ENCODE peak calls at places on chromosomes 2 and 18, in four cellular contexts. P is right atrium auricular region, L is cardiac fibroblast, O is adrenal gland. C is an unnamed sample.

GRCh38 chr18:68083131-68083530 is 566.6 kb upstream of the DSEL start:
- DNase-seq in P (no peak), L (peak), O (no peak), C (no peak)

GRCh38 chr2:145960479-145961163 is 1440.7 kb upstream of the ZEB2 start:
- DNase-seq in P (no peak), L (no peak), O (no peak), C (no peak)

GRCh38 chr2:234448506-234449169 is 48.2 kb downstream of the ARL4C start:
- DNase-seq in P (no peak), L (no peak), O (no peak), C (no peak)

GRCh38 chr2:12304494-12305228 is 412.1 kb upstream of the TRIB2 start:
- DNase-seq in P (no peak), L (peak), O (no peak), C (no peak)

GRCh38 chr2:221100467-221101089 is 471.5 kb downstream of the EPHA4 start:
- DNase-seq in P (no peak), L (no peak), O (no peak), C (no peak)

GRCh38 chr2:30349691-30350090 is 97.4 kb upstream of the LCLAT1 start:
- DNase-seq in P (no peak), L (no peak), O (no peak), C (no peak)

GRCh38 chr18:29418136-29418535 is 1241.2 kb upstream of the CDH2 start:
- DNase-seq in P (no peak), L (peak), O (no peak), C (no peak)

GRCh38 chr2:231172020-231172419 is 26.4 kb upstream of the ARMC9 start:
- DNase-seq in P (no peak), L (no peak), O (peak), C (no peak)

GRCh38 chr2:12074126-12074883 is 327.9 kb downstream of the LPIN1 start:
- DNase-seq in P (no peak), L (no peak), O (no peak), C (no peak)

GRCh38 chr2:189018636-189019035 is 44.5 kb downstream of the COL3A1 start:
- DNase-seq in P (no peak), L (peak), O (no peak), C (no peak)

GRCh38 chr18:50902797-50903196 is 23.9 kb downstream of the ME2 start:
- DNase-seq in P (no peak), L (no peak), O (no peak), C (no peak)

GRCh38 chr2:120466704-120467054 is 120.7 kb downstream of the INHBB start:
- DNase-seq in P (no peak), L (no peak), O (no peak), C (no peak)

GRCh38 chr2:144041612-144042011 is 478.3 kb downstream of the ZEB2 start:
- DNase-seq in P (no peak), L (no peak), O (no peak), C (no peak)

GRCh38 chr2:174224125-174224524 is 24.2 kb downstream of the OLA1 start:
- DNase-seq in P (no peak), L (no peak), O (no peak), C (no peak)

GRCh38 chr2:10454505-10454904 is 6.4 kb upstream of the ODC1 start:
- DNase-seq in P (no peak), L (no peak), O (no peak), C (no peak)

GRCh38 chr2:12619975-12620374 is 96.8 kb upstream of the TRIB2 start:
- DNase-seq in P (no peak), L (peak), O (peak), C (no peak)

GRCh38 chr2:218002792-218003191 is at the start of gene TNS1:
- DNase-seq in P (peak), L (peak), O (peak), C (no peak)

GRCh38 chr2:127655209-127656073 is 9.5 kb downstream of the GPR17 start:
- DNase-seq in P (no peak), L (no peak), O (no peak), C (no peak)

GRCh38 chr2:203177361-203177760 is 61.5 kb upstream of the CYP20A1 start:
- DNase-seq in P (no peak), L (peak), O (no peak), C (no peak)

GRCh38 chr2:38602136-38602731 is 494 bp downstream of the HNRNPLL start:
- DNase-seq in P (peak), L (no peak), O (peak), C (peak)

GRCh38 chr2:74002515-74003391 is 18.0 kb downstream of the TET3 start:
- DNase-seq in P (peak), L (peak), O (peak), C (peak)

GRCh38 chr2:68287580-68288441 is 31.9 kb downstream of the CNRIP1 start:
- DNase-seq in P (no peak), L (peak), O (peak), C (no peak)

GRCh38 chr2:216229488-216229887 is 120.3 kb downstream of the XRCC5 start:
- DNase-seq in P (no peak), L (no peak), O (no peak), C (no peak)

GRCh38 chr2:144905956-144906355 is 386.0 kb upstream of the ZEB2 start:
- DNase-seq in P (no peak), L (no peak), O (no peak), C (no peak)

GRCh38 chr2:142880275-142880674 is 2.8 kb downstream of the KYNU start:
- DNase-seq in P (no peak), L (peak), O (no peak), C (no peak)

GRCh38 chr2:11056614-11057013 is 98.7 kb upstream of the SLC66A3 start:
- DNase-seq in P (no peak), L (peak), O (no peak), C (peak)

GRCh38 chr2:39227628-39228412 is 15.9 kb downstream of the CDKL4 start:
- DNase-seq in P (no peak), L (peak), O (peak), C (peak)

GRCh38 chr2:9637330-9637729 is 6.5 kb upstream of the YWHAQ start:
- DNase-seq in P (no peak), L (peak), O (no peak), C (no peak)

GRCh38 chr2:26572589-26572988 is 68.6 kb downstream of the CIB4 start:
- DNase-seq in P (no peak), L (no peak), O (no peak), C (no peak)

GRCh38 chr2:60299179-60299578 is 254.3 kb downstream of the BCL11A start:
- DNase-seq in P (no peak), L (no peak), O (no peak), C (no peak)
- H3K4me3 ChIP-seq in P (no peak), L (no peak), O (no peak), C (no peak)

DNA sequence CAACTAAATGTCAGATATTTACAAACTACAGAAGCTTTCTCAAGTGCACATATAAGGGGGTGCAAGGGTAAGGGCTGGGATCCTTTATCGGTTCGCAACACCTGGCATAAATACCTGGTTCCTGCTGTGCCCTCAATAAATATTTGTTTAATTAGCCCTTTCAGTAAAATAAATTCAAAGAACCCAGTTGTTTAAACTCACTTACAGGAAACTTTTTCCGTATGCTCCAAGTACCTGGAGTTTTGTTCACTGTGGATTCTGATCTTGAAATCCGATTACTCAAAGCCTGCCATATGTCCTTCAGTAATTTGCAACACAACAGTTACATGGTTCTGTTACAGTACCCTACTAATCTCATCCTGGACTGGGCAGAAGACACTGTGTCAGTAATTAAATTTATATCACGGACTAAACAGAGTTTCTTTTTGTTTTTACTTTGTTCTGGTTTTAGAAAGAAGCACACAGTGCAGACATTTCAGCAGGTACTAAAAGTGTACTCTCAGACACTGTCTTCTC is 36.9 kb downstream of the TBC1D8 start:
- DNase-seq in P (no peak), L (no peak), O (no peak), C (no peak)
- H3K4me3 ChIP-seq in P (no peak), L (no peak), O (no peak), C (no peak)

DNA sequence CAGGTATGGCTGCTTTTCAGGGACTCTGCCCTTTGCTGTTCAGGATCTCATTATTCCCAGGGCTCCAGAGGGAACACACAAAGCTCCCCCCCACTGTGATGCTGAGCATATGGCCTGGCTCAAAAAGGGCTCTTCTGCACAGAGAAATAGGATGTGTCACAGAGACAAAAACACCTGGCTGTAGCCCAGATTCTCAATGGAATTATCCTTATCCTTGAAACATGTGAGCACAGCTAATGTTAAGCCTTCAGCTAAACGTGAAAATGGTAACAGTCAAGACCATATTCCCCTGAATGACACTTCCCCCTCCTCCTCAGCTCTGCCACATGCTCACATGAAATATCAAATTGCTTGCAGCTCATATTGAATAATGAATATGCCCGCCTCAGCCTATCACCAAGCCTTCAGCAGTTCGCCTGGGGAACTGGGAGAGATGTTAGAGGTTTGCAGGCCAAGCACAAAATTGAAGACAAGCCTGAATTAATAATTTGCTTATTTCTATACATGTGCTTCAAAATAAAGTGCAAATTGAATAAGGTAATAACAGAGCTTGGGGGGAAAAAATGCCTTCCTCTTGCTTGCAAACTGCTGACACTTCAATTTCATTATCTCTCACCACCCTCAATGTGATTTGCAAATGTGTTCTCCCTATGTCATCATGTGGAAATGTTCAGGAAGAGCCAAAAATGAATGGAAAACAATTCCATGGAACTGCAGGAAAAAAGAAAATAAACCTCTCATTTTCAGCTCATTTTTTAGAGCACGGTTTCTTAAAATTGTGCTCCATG is 181.0 kb upstream of the HNRNPA3 start:
- DNase-seq in P (no peak), L (no peak), O (no peak), C (no peak)
- H3K4me3 ChIP-seq in P (no peak), L (no peak), O (no peak), C (no peak)

GRCh38 chr2:183034806-183035205 is 3.5 kb downstream of the NCKAP1 start:
- DNase-seq in P (no peak), L (peak), O (no peak), C (peak)

GRCh38 chr2:183037281-183037659 is 987 bp downstream of the NCKAP1 start:
- DNase-seq in P (no peak), L (peak), O (no peak), C (peak)

GRCh38 chr2:183033951-183034350 is 4.3 kb downstream of the NCKAP1 start:
- DNase-seq in P (no peak), L (no peak), O (no peak), C (no peak)

GRCh38 chr2:183035954-183036669 is 2.1 kb downstream of the NCKAP1 start:
- DNase-seq in P (no peak), L (peak), O (no peak), C (no peak)

GRCh38 chr2:183035298-183035953 is 2.8 kb downstream of the NCKAP1 start:
- DNase-seq in P (no peak), L (peak), O (no peak), C (peak)
- H3K4me3 ChIP-seq in P (peak), L (no peak), O (no peak), C (no peak)

C was measured in SJSA1.